ENCODE peak calls at places on chromosomes 16 and 17, in five cellular contexts. N is GM23248, O is adrenal gland, V is AG04450, D is choroid plexus epithelial cell. S is an unnamed sample.

GRCh38 chr17:55134486-55135157 is 130.1 kb upstream of the HLF start:
- DNase-seq in N (peak; percentile 51), O (no peak), V (no peak), D (peak; percentile 69), S (no peak)

GRCh38 chr17:8253801-8254200 is 4.7 kb downstream of the PFAS start:
- DNase-seq in N (no peak), O (peak; percentile 28), V (no peak), D (peak; percentile 41), S (no peak)

GRCh38 chr16:14007460-14007859 is 63.7 kb upstream of the MRTFB start:
- DNase-seq in N (peak; percentile 83), O (no peak), V (no peak), D (peak; percentile 93), S (no peak)

GRCh38 chr17:67995568-67996191 is 589 bp downstream of the C17orf58 start:
- DNase-seq in N (peak; percentile 53), O (peak; percentile 39), V (no peak), D (peak; percentile 18), S (peak; percentile 38)

GRCh38 chr16:9123871-9124270 is 32.4 kb downstream of the HAPSTR1 start:
- DNase-seq in N (no peak), O (peak; percentile 40), V (no peak), D (no peak), S (peak; percentile 45)

GRCh38 chr17:73231363-73231762 is 30.3 kb downstream of the CPSF4L start:
- DNase-seq in N (peak; percentile 64), O (no peak), V (no peak), D (peak; percentile 43), S (no peak)

GRCh38 chr17:83062011-83062817 is 17.2 kb upstream of the METRNL start:
- DNase-seq in N (no peak), O (no peak), V (no peak), D (no peak), S (no peak)

GRCh38 chr17:45640141-45640850 is 143.8 kb upstream of the CRHR1 start:
- DNase-seq in N (peak; percentile 78), O (peak; percentile 71), V (peak; percentile 43), D (peak; percentile 89), S (peak; percentile 48)

GRCh38 chr16:75265911-75266701 is 14.7 kb upstream of the BCAR1 start:
- DNase-seq in N (peak; percentile 85), O (peak; percentile 76), V (no peak), D (peak; percentile 58), S (peak; percentile 75)

GRCh38 chr16:87363771-87364476 is 19.7 kb downstream of the FBXO31 start:
- DNase-seq in N (no peak), O (peak; percentile 87), V (no peak), D (no peak), S (peak; percentile 65)

GRCh38 chr17:49715221-49715620 is 7.5 kb upstream of the SLC35B1 start:
- DNase-seq in N (no peak), O (no peak), V (no peak), D (no peak), S (no peak)

GRCh38 chr17:28928061-28928460 is 23.3 kb downstream of the PHF12 start:
- DNase-seq in N (peak; percentile 48), O (no peak), V (no peak), D (peak; percentile 63), S (no peak)

GRCh38 chr17:46157443-46158107 is 35.7 kb downstream of the KANSL1 start:
- DNase-seq in N (peak; percentile 79), O (no peak), V (no peak), D (peak; percentile 73), S (no peak)

GRCh38 chr16:25027781-25028180 is 12.6 kb upstream of the ARHGAP17 start:
- DNase-seq in N (no peak), O (no peak), V (no peak), D (no peak), S (no peak)

GRCh38 chr17:36777118-36777517 is 160.2 kb upstream of the LHX1 start:
- DNase-seq in N (no peak), O (no peak), V (no peak), D (peak; percentile 17), S (no peak)

GRCh38 chr16:85057948-85058347 is 30.4 kb downstream of the KIAA0513 start:
- DNase-seq in N (no peak), O (no peak), V (no peak), D (no peak), S (no peak)

GRCh38 chr16:47037746-47038458 is 64.4 kb upstream of the DNAJA2 start:
- DNase-seq in N (peak; percentile 90), O (peak; percentile 92), V (peak; percentile 44), D (peak; percentile 74), S (peak; percentile 92)

GRCh38 chr17:45320931-45321461 is 4.2 kb upstream of the MAP3K14 start:
- DNase-seq in N (peak; percentile 98), O (peak; percentile 59), V (peak; percentile 73), D (peak; percentile 91), S (no peak)

GRCh38 chr16:71746442-71747046 is 22.0 kb upstream of the PHLPP2 start:
- DNase-seq in N (peak; percentile 67), O (no peak), V (no peak), D (peak; percentile 80), S (no peak)

GRCh38 chr17:32277284-32277683 is 11.7 kb downstream of the RHBDL3 start:
- DNase-seq in N (peak; percentile 64), O (peak; percentile 59), V (no peak), D (peak; percentile 76), S (no peak)

GRCh38 chr17:36118477-36119353 is 15.1 kb downstream of the CCL4 start:
- DNase-seq in N (no peak), O (no peak), V (no peak), D (no peak), S (no peak)

GRCh38 chr17:58245428-58246103 is 7.2 kb downstream of the LPO start:
- DNase-seq in N (peak; percentile 62), O (no peak), V (no peak), D (no peak), S (no peak)

GRCh38 chr17:57906910-57907309 is 48.3 kb downstream of the CUEDC1 start:
- DNase-seq in N (no peak), O (no peak), V (no peak), D (no peak), S (no peak)

GRCh38 chr16:23922406-23922805 is 86.6 kb downstream of the PRKCB start:
- DNase-seq in N (no peak), O (no peak), V (no peak), D (no peak), S (no peak)

GRCh38 chr16:87352818-87353217 is 30.8 kb downstream of the FBXO31 start:
- DNase-seq in N (no peak), O (no peak), V (no peak), D (no peak), S (no peak)

GRCh38 chr16:24070851-24071250 is 185.3 kb upstream of the CACNG3 start:
- DNase-seq in N (peak; percentile 52), O (peak; percentile 23), V (no peak), D (peak; percentile 29), S (no peak)

GRCh38 chr16:13189250-13189649 is 287.9 kb downstream of the SHISA9 start:
- DNase-seq in N (no peak), O (no peak), V (no peak), D (no peak), S (no peak)

GRCh38 chr17:40318835-40319332 is 9.9 kb downstream of the RARA start:
- DNase-seq in N (peak; percentile 53), O (no peak), V (no peak), D (no peak), S (peak; percentile 16)
- H3K4me3 ChIP-seq in N (peak overlapping the region; percentile 83), O (peak overlapping the region; percentile 87), V (peak overlapping the region; percentile 82), D (peak overlapping the region; percentile 93), S (peak overlapping the region; percentile 78)

GRCh38 chr16:67483150-67483549 is at the start of gene AGRP:
- DNase-seq in N (no peak), O (no peak), V (no peak), D (no peak), S (no peak)
- H3K4me3 ChIP-seq in N (peak within 1 kb of the TSS; percentile 100), O (peak within 1 kb of the TSS; percentile 19), V (no peak within 1 kb of the TSS), D (no peak within 1 kb of the TSS), S (peak within 1 kb of the TSS; percentile 96)

GRCh38 chr16:49282690-49283375 is 1.2 kb upstream of the CBLN1 start:
- DNase-seq in N (no peak), O (peak; percentile 12), V (no peak), D (no peak), S (no peak)
- H3K4me3 ChIP-seq in N (peak overlapping the region; percentile 25), O (peak overlapping the region; percentile 51), V (no peak overlapping the region), D (no peak overlapping the region), S (peak overlapping the region; percentile 67)

GRCh38 chr17:48553837-48554236 is 8.9 kb upstream of the HOXB2 start:
- DNase-seq in N (no peak), O (no peak), V (no peak), D (no peak), S (no peak)
- H3K4me3 ChIP-seq in N (no peak overlapping the region), O (no peak overlapping the region), V (peak overlapping the region; percentile 63), D (no peak overlapping the region), S (peak overlapping the region; percentile 59)

DNA sequence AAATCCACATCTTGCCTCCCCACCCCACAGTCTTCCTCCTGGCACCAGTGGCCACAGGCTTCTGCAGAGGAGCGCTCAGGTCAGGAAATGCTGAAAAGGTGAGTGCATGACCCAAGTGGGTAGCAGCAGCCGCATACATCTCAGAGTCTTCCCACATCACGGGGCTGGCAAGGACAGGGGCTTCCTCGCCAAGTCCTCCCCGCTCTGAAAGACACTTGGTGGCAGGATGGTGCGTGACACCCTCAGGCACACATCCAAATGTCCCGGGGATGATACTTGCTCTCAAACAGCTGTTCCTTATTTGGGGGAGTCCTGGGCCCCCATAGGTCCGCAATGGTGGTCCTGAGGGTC is 8.8 kb upstream of the SLC16A5 start:
- DNase-seq in N (no peak), O (no peak), V (no peak), D (no peak), S (no peak)
- H3K4me3 ChIP-seq in N (peak overlapping the region; percentile 14), O (no peak overlapping the region), V (no peak overlapping the region), D (no peak overlapping the region), S (no peak overlapping the region)